ENCODE peak calls at places on chromosomes 13 and 19, in nine cellular contexts. One of them, this sample, is unnamed.

GRCh38 chr19:7900931-7901330 is 2.7 kb upstream of the MAP2K7 start:
- DNase-seq in Calu3: no peak
- DNase-seq in astrocyte of the spinal cord: no peak
- DNase-seq in NCI-H1048: no peak
- DNase-seq in transverse colon: no peak
- DNase-seq in cardiac fibroblast: no peak
- DNase-seq in breast epithelium: no peak
- DNase-seq in activated T-helper 2 cell treated with anti-CD3 and anti-CD28 coated beads, Interferon-gamma antibody, Interleukin-2, Interleukin-4, amounts not matched to agents 10 μg/mL and 5 μg/mL and 100 μg/mL, durations not matched to agents 14 hours and 24 hours and 36 hours: no peak
- DNase-seq in stimulated activated CD8-positive, alpha-beta memory T cell treated with anti-CD3 and anti-CD28 coated beads, Interleukin-15, amount 100 ng/mL, for 4 hours: no peak
- DNase-seq in this sample: no peak

GRCh38 chr19:38564981-38565685 is 52.6 kb downstream of the MAP4K1 start:
- DNase-seq in Calu3: peak
- DNase-seq in astrocyte of the spinal cord: no peak
- DNase-seq in NCI-H1048: no peak
- DNase-seq in transverse colon: no peak
- DNase-seq in cardiac fibroblast: no peak
- DNase-seq in breast epithelium: no peak
- DNase-seq in activated T-helper 2 cell treated with anti-CD3 and anti-CD28 coated beads, Interferon-gamma antibody, Interleukin-2, Interleukin-4, amounts not matched to agents 10 μg/mL and 5 μg/mL and 100 μg/mL, durations not matched to agents 14 hours and 24 hours and 36 hours: no peak
- DNase-seq in stimulated activated CD8-positive, alpha-beta memory T cell treated with anti-CD3 and anti-CD28 coated beads, Interleukin-15, amount 100 ng/mL, for 4 hours: no peak
- DNase-seq in this sample: no peak

GRCh38 chr19:277581-278165 is 13.5 kb downstream of the PLPP2 start:
- DNase-seq in Calu3: no peak
- DNase-seq in astrocyte of the spinal cord: peak
- DNase-seq in NCI-H1048: no peak
- DNase-seq in transverse colon: no peak
- DNase-seq in cardiac fibroblast: peak
- DNase-seq in breast epithelium: no peak
- DNase-seq in activated T-helper 2 cell treated with anti-CD3 and anti-CD28 coated beads, Interferon-gamma antibody, Interleukin-2, Interleukin-4, amounts not matched to agents 10 μg/mL and 5 μg/mL and 100 μg/mL, durations not matched to agents 14 hours and 24 hours and 36 hours: no peak
- DNase-seq in stimulated activated CD8-positive, alpha-beta memory T cell treated with anti-CD3 and anti-CD28 coated beads, Interleukin-15, amount 100 ng/mL, for 4 hours: no peak
- DNase-seq in this sample: no peak

GRCh38 chr13:25733696-25734435 is 317.9 kb downstream of the SHISA2 start:
- DNase-seq in Calu3: no peak
- DNase-seq in astrocyte of the spinal cord: no peak
- DNase-seq in NCI-H1048: no peak
- DNase-seq in transverse colon: no peak
- DNase-seq in cardiac fibroblast: no peak
- DNase-seq in breast epithelium: no peak
- DNase-seq in activated T-helper 2 cell treated with anti-CD3 and anti-CD28 coated beads, Interferon-gamma antibody, Interleukin-2, Interleukin-4, amounts not matched to agents 10 μg/mL and 5 μg/mL and 100 μg/mL, durations not matched to agents 14 hours and 24 hours and 36 hours: no peak
- DNase-seq in stimulated activated CD8-positive, alpha-beta memory T cell treated with anti-CD3 and anti-CD28 coated beads, Interleukin-15, amount 100 ng/mL, for 4 hours: no peak
- DNase-seq in this sample: no peak

GRCh38 chr19:49847731-49848696 is 2.9 kb upstream of the PTOV1 start:
- DNase-seq in Calu3: peak
- DNase-seq in astrocyte of the spinal cord: peak
- DNase-seq in NCI-H1048: no peak
- DNase-seq in transverse colon: no peak
- DNase-seq in cardiac fibroblast: peak
- DNase-seq in breast epithelium: no peak
- DNase-seq in activated T-helper 2 cell treated with anti-CD3 and anti-CD28 coated beads, Interferon-gamma antibody, Interleukin-2, Interleukin-4, amounts not matched to agents 10 μg/mL and 5 μg/mL and 100 μg/mL, durations not matched to agents 14 hours and 24 hours and 36 hours: no peak
- DNase-seq in stimulated activated CD8-positive, alpha-beta memory T cell treated with anti-CD3 and anti-CD28 coated beads, Interleukin-15, amount 100 ng/mL, for 4 hours: no peak
- DNase-seq in this sample: no peak

GRCh38 chr13:25380082-25380481 is 8.3 kb downstream of the ATP8A2 start:
- DNase-seq in Calu3: no peak
- DNase-seq in astrocyte of the spinal cord: no peak
- DNase-seq in NCI-H1048: no peak
- DNase-seq in transverse colon: no peak
- DNase-seq in cardiac fibroblast: no peak
- DNase-seq in breast epithelium: no peak
- DNase-seq in activated T-helper 2 cell treated with anti-CD3 and anti-CD28 coated beads, Interferon-gamma antibody, Interleukin-2, Interleukin-4, amounts not matched to agents 10 μg/mL and 5 μg/mL and 100 μg/mL, durations not matched to agents 14 hours and 24 hours and 36 hours: no peak
- DNase-seq in stimulated activated CD8-positive, alpha-beta memory T cell treated with anti-CD3 and anti-CD28 coated beads, Interleukin-15, amount 100 ng/mL, for 4 hours: no peak
- DNase-seq in this sample: no peak

GRCh38 chr13:46479691-46480090 is 73.3 kb upstream of the LRCH1 start:
- DNase-seq in Calu3: no peak
- DNase-seq in astrocyte of the spinal cord: no peak
- DNase-seq in NCI-H1048: no peak
- DNase-seq in transverse colon: no peak
- DNase-seq in cardiac fibroblast: no peak
- DNase-seq in breast epithelium: no peak
- DNase-seq in activated T-helper 2 cell treated with anti-CD3 and anti-CD28 coated beads, Interferon-gamma antibody, Interleukin-2, Interleukin-4, amounts not matched to agents 10 μg/mL and 5 μg/mL and 100 μg/mL, durations not matched to agents 14 hours and 24 hours and 36 hours: no peak
- DNase-seq in stimulated activated CD8-positive, alpha-beta memory T cell treated with anti-CD3 and anti-CD28 coated beads, Interleukin-15, amount 100 ng/mL, for 4 hours: no peak
- DNase-seq in this sample: no peak

GRCh38 chr19:15101479-15102082 is 5.6 kb upstream of the SYDE1 start:
- DNase-seq in Calu3: peak
- DNase-seq in astrocyte of the spinal cord: peak
- DNase-seq in NCI-H1048: no peak
- DNase-seq in transverse colon: peak
- DNase-seq in cardiac fibroblast: peak
- DNase-seq in breast epithelium: no peak
- DNase-seq in activated T-helper 2 cell treated with anti-CD3 and anti-CD28 coated beads, Interferon-gamma antibody, Interleukin-2, Interleukin-4, amounts not matched to agents 10 μg/mL and 5 μg/mL and 100 μg/mL, durations not matched to agents 14 hours and 24 hours and 36 hours: peak
- DNase-seq in stimulated activated CD8-positive, alpha-beta memory T cell treated with anti-CD3 and anti-CD28 coated beads, Interleukin-15, amount 100 ng/mL, for 4 hours: no peak
- DNase-seq in this sample: peak

GRCh38 chr19:11268783-11269267 is 6.5 kb upstream of the DOCK6 start:
- DNase-seq in Calu3: no peak
- DNase-seq in astrocyte of the spinal cord: peak
- DNase-seq in NCI-H1048: no peak
- DNase-seq in transverse colon: peak
- DNase-seq in cardiac fibroblast: peak
- DNase-seq in breast epithelium: no peak
- DNase-seq in activated T-helper 2 cell treated with anti-CD3 and anti-CD28 coated beads, Interferon-gamma antibody, Interleukin-2, Interleukin-4, amounts not matched to agents 10 μg/mL and 5 μg/mL and 100 μg/mL, durations not matched to agents 14 hours and 24 hours and 36 hours: no peak
- DNase-seq in stimulated activated CD8-positive, alpha-beta memory T cell treated with anti-CD3 and anti-CD28 coated beads, Interleukin-15, amount 100 ng/mL, for 4 hours: no peak
- DNase-seq in this sample: peak

GRCh38 chr19:51647318-51647717 is 693 bp upstream of the SIGLEC14 start:
- DNase-seq in Calu3: no peak
- DNase-seq in astrocyte of the spinal cord: no peak
- DNase-seq in NCI-H1048: no peak
- DNase-seq in transverse colon: no peak
- DNase-seq in cardiac fibroblast: no peak
- DNase-seq in breast epithelium: no peak
- DNase-seq in activated T-helper 2 cell treated with anti-CD3 and anti-CD28 coated beads, Interferon-gamma antibody, Interleukin-2, Interleukin-4, amounts not matched to agents 10 μg/mL and 5 μg/mL and 100 μg/mL, durations not matched to agents 14 hours and 24 hours and 36 hours: no peak
- DNase-seq in stimulated activated CD8-positive, alpha-beta memory T cell treated with anti-CD3 and anti-CD28 coated beads, Interleukin-15, amount 100 ng/mL, for 4 hours: no peak
- DNase-seq in this sample: no peak

GRCh38 chr19:46984077-46985010 is 35.3 kb upstream of the NPAS1 start:
- DNase-seq in Calu3: no peak
- DNase-seq in astrocyte of the spinal cord: no peak
- DNase-seq in NCI-H1048: no peak
- DNase-seq in transverse colon: no peak
- DNase-seq in cardiac fibroblast: peak
- DNase-seq in breast epithelium: no peak
- DNase-seq in activated T-helper 2 cell treated with anti-CD3 and anti-CD28 coated beads, Interferon-gamma antibody, Interleukin-2, Interleukin-4, amounts not matched to agents 10 μg/mL and 5 μg/mL and 100 μg/mL, durations not matched to agents 14 hours and 24 hours and 36 hours: no peak
- DNase-seq in stimulated activated CD8-positive, alpha-beta memory T cell treated with anti-CD3 and anti-CD28 coated beads, Interleukin-15, amount 100 ng/mL, for 4 hours: no peak
- DNase-seq in this sample: no peak

GRCh38 chr19:634975-635652 is 1.8 kb upstream of the POLRMT start:
- DNase-seq in Calu3: no peak
- DNase-seq in astrocyte of the spinal cord: no peak
- DNase-seq in NCI-H1048: no peak
- DNase-seq in transverse colon: no peak
- DNase-seq in cardiac fibroblast: no peak
- DNase-seq in breast epithelium: no peak
- DNase-seq in activated T-helper 2 cell treated with anti-CD3 and anti-CD28 coated beads, Interferon-gamma antibody, Interleukin-2, Interleukin-4, amounts not matched to agents 10 μg/mL and 5 μg/mL and 100 μg/mL, durations not matched to agents 14 hours and 24 hours and 36 hours: no peak
- DNase-seq in stimulated activated CD8-positive, alpha-beta memory T cell treated with anti-CD3 and anti-CD28 coated beads, Interleukin-15, amount 100 ng/mL, for 4 hours: no peak
- DNase-seq in this sample: no peak

GRCh38 chr19:41398042-41398403 is 405 bp downstream of the BCKDHA start:
- DNase-seq in Calu3: no peak
- DNase-seq in astrocyte of the spinal cord: no peak
- DNase-seq in NCI-H1048: no peak
- DNase-seq in transverse colon: no peak
- DNase-seq in cardiac fibroblast: no peak
- DNase-seq in breast epithelium: no peak
- DNase-seq in activated T-helper 2 cell treated with anti-CD3 and anti-CD28 coated beads, Interferon-gamma antibody, Interleukin-2, Interleukin-4, amounts not matched to agents 10 μg/mL and 5 μg/mL and 100 μg/mL, durations not matched to agents 14 hours and 24 hours and 36 hours: no peak
- DNase-seq in stimulated activated CD8-positive, alpha-beta memory T cell treated with anti-CD3 and anti-CD28 coated beads, Interleukin-15, amount 100 ng/mL, for 4 hours: no peak
- DNase-seq in this sample: no peak

GRCh38 chr13:46855664-46856063 is 41.2 kb downstream of the HTR2A start:
- DNase-seq in Calu3: no peak
- DNase-seq in astrocyte of the spinal cord: no peak
- DNase-seq in NCI-H1048: no peak
- DNase-seq in transverse colon: peak
- DNase-seq in cardiac fibroblast: no peak
- DNase-seq in breast epithelium: no peak
- DNase-seq in activated T-helper 2 cell treated with anti-CD3 and anti-CD28 coated beads, Interferon-gamma antibody, Interleukin-2, Interleukin-4, amounts not matched to agents 10 μg/mL and 5 μg/mL and 100 μg/mL, durations not matched to agents 14 hours and 24 hours and 36 hours: no peak
- DNase-seq in stimulated activated CD8-positive, alpha-beta memory T cell treated with anti-CD3 and anti-CD28 coated beads, Interleukin-15, amount 100 ng/mL, for 4 hours: no peak
- DNase-seq in this sample: no peak

GRCh38 chr13:79320433-79320832 is 85.6 kb downstream of the RBM26 start:
- DNase-seq in Calu3: no peak
- DNase-seq in astrocyte of the spinal cord: no peak
- DNase-seq in NCI-H1048: no peak
- DNase-seq in transverse colon: no peak
- DNase-seq in cardiac fibroblast: no peak
- DNase-seq in breast epithelium: no peak
- DNase-seq in activated T-helper 2 cell treated with anti-CD3 and anti-CD28 coated beads, Interferon-gamma antibody, Interleukin-2, Interleukin-4, amounts not matched to agents 10 μg/mL and 5 μg/mL and 100 μg/mL, durations not matched to agents 14 hours and 24 hours and 36 hours: no peak
- DNase-seq in stimulated activated CD8-positive, alpha-beta memory T cell treated with anti-CD3 and anti-CD28 coated beads, Interleukin-15, amount 100 ng/mL, for 4 hours: no peak
- DNase-seq in this sample: no peak

GRCh38 chr13:94325660-94326059 is 153.8 kb downstream of the DCT start:
- DNase-seq in Calu3: no peak
- DNase-seq in astrocyte of the spinal cord: no peak
- DNase-seq in NCI-H1048: no peak
- DNase-seq in transverse colon: no peak
- DNase-seq in cardiac fibroblast: no peak
- DNase-seq in breast epithelium: no peak
- DNase-seq in activated T-helper 2 cell treated with anti-CD3 and anti-CD28 coated beads, Interferon-gamma antibody, Interleukin-2, Interleukin-4, amounts not matched to agents 10 μg/mL and 5 μg/mL and 100 μg/mL, durations not matched to agents 14 hours and 24 hours and 36 hours: no peak
- DNase-seq in stimulated activated CD8-positive, alpha-beta memory T cell treated with anti-CD3 and anti-CD28 coated beads, Interleukin-15, amount 100 ng/mL, for 4 hours: no peak
- DNase-seq in this sample: no peak

GRCh38 chr13:91946498-91947070 is 548.2 kb downstream of the GPC5 start:
- DNase-seq in Calu3: no peak
- DNase-seq in astrocyte of the spinal cord: peak
- DNase-seq in NCI-H1048: no peak
- DNase-seq in transverse colon: no peak
- DNase-seq in cardiac fibroblast: peak
- DNase-seq in breast epithelium: no peak
- DNase-seq in activated T-helper 2 cell treated with anti-CD3 and anti-CD28 coated beads, Interferon-gamma antibody, Interleukin-2, Interleukin-4, amounts not matched to agents 10 μg/mL and 5 μg/mL and 100 μg/mL, durations not matched to agents 14 hours and 24 hours and 36 hours: no peak
- DNase-seq in stimulated activated CD8-positive, alpha-beta memory T cell treated with anti-CD3 and anti-CD28 coated beads, Interleukin-15, amount 100 ng/mL, for 4 hours: no peak
- DNase-seq in this sample: no peak

GRCh38 chr19:7507884-7508283 is 8.0 kb upstream of the ZNF358 start:
- DNase-seq in Calu3: peak
- DNase-seq in astrocyte of the spinal cord: peak
- DNase-seq in NCI-H1048: no peak
- DNase-seq in transverse colon: peak
- DNase-seq in cardiac fibroblast: peak
- DNase-seq in breast epithelium: no peak
- DNase-seq in activated T-helper 2 cell treated with anti-CD3 and anti-CD28 coated beads, Interferon-gamma antibody, Interleukin-2, Interleukin-4, amounts not matched to agents 10 μg/mL and 5 μg/mL and 100 μg/mL, durations not matched to agents 14 hours and 24 hours and 36 hours: no peak
- DNase-seq in stimulated activated CD8-positive, alpha-beta memory T cell treated with anti-CD3 and anti-CD28 coated beads, Interleukin-15, amount 100 ng/mL, for 4 hours: no peak
- DNase-seq in this sample: peak

GRCh38 chr19:55678121-55678671 is 3.2 kb downstream of the EPN1 start:
- DNase-seq in Calu3: no peak
- DNase-seq in astrocyte of the spinal cord: no peak
- DNase-seq in NCI-H1048: no peak
- DNase-seq in transverse colon: peak
- DNase-seq in cardiac fibroblast: no peak
- DNase-seq in breast epithelium: no peak
- DNase-seq in activated T-helper 2 cell treated with anti-CD3 and anti-CD28 coated beads, Interferon-gamma antibody, Interleukin-2, Interleukin-4, amounts not matched to agents 10 μg/mL and 5 μg/mL and 100 μg/mL, durations not matched to agents 14 hours and 24 hours and 36 hours: no peak
- DNase-seq in stimulated activated CD8-positive, alpha-beta memory T cell treated with anti-CD3 and anti-CD28 coated beads, Interleukin-15, amount 100 ng/mL, for 4 hours: no peak
- DNase-seq in this sample: no peak

GRCh38 chr13:105334211-105334610 is 1201.3 kb downstream of the EFNB2 start:
- DNase-seq in Calu3: no peak
- DNase-seq in astrocyte of the spinal cord: peak
- DNase-seq in NCI-H1048: no peak
- DNase-seq in transverse colon: no peak
- DNase-seq in cardiac fibroblast: peak
- DNase-seq in breast epithelium: no peak
- DNase-seq in activated T-helper 2 cell treated with anti-CD3 and anti-CD28 coated beads, Interferon-gamma antibody, Interleukin-2, Interleukin-4, amounts not matched to agents 10 μg/mL and 5 μg/mL and 100 μg/mL, durations not matched to agents 14 hours and 24 hours and 36 hours: no peak
- DNase-seq in stimulated activated CD8-positive, alpha-beta memory T cell treated with anti-CD3 and anti-CD28 coated beads, Interleukin-15, amount 100 ng/mL, for 4 hours: no peak
- DNase-seq in this sample: no peak

GRCh38 chr19:48565090-48565489 is 13.1 kb downstream of the SULT2B1 start:
- DNase-seq in Calu3: peak
- DNase-seq in astrocyte of the spinal cord: no peak
- DNase-seq in NCI-H1048: no peak
- DNase-seq in transverse colon: no peak
- DNase-seq in cardiac fibroblast: peak
- DNase-seq in breast epithelium: no peak
- DNase-seq in activated T-helper 2 cell treated with anti-CD3 and anti-CD28 coated beads, Interferon-gamma antibody, Interleukin-2, Interleukin-4, amounts not matched to agents 10 μg/mL and 5 μg/mL and 100 μg/mL, durations not matched to agents 14 hours and 24 hours and 36 hours: no peak
- DNase-seq in stimulated activated CD8-positive, alpha-beta memory T cell treated with anti-CD3 and anti-CD28 coated beads, Interleukin-15, amount 100 ng/mL, for 4 hours: no peak
- DNase-seq in this sample: no peak

GRCh38 chr13:25046985-25047660 is 48.8 kb upstream of the PABPC3 start:
- DNase-seq in Calu3: no peak
- DNase-seq in astrocyte of the spinal cord: peak
- DNase-seq in NCI-H1048: no peak
- DNase-seq in transverse colon: no peak
- DNase-seq in cardiac fibroblast: peak
- DNase-seq in breast epithelium: no peak
- DNase-seq in activated T-helper 2 cell treated with anti-CD3 and anti-CD28 coated beads, Interferon-gamma antibody, Interleukin-2, Interleukin-4, amounts not matched to agents 10 μg/mL and 5 μg/mL and 100 μg/mL, durations not matched to agents 14 hours and 24 hours and 36 hours: no peak
- DNase-seq in stimulated activated CD8-positive, alpha-beta memory T cell treated with anti-CD3 and anti-CD28 coated beads, Interleukin-15, amount 100 ng/mL, for 4 hours: no peak
- DNase-seq in this sample: no peak

GRCh38 chr19:7550987-7551761 is 15.7 kb downstream of the PNPLA6 start:
- DNase-seq in Calu3: no peak
- DNase-seq in astrocyte of the spinal cord: peak
- DNase-seq in NCI-H1048: peak
- DNase-seq in transverse colon: peak
- DNase-seq in cardiac fibroblast: peak
- DNase-seq in breast epithelium: no peak
- DNase-seq in activated T-helper 2 cell treated with anti-CD3 and anti-CD28 coated beads, Interferon-gamma antibody, Interleukin-2, Interleukin-4, amounts not matched to agents 10 μg/mL and 5 μg/mL and 100 μg/mL, durations not matched to agents 14 hours and 24 hours and 36 hours: no peak
- DNase-seq in stimulated activated CD8-positive, alpha-beta memory T cell treated with anti-CD3 and anti-CD28 coated beads, Interleukin-15, amount 100 ng/mL, for 4 hours: no peak
- DNase-seq in this sample: peak

GRCh38 chr13:112603641-112604220 is 15.8 kb upstream of the TUBGCP3 start:
- DNase-seq in Calu3: no peak
- DNase-seq in astrocyte of the spinal cord: peak
- DNase-seq in NCI-H1048: no peak
- DNase-seq in transverse colon: no peak
- DNase-seq in cardiac fibroblast: peak
- DNase-seq in breast epithelium: no peak
- DNase-seq in activated T-helper 2 cell treated with anti-CD3 and anti-CD28 coated beads, Interferon-gamma antibody, Interleukin-2, Interleukin-4, amounts not matched to agents 10 μg/mL and 5 μg/mL and 100 μg/mL, durations not matched to agents 14 hours and 24 hours and 36 hours: no peak
- DNase-seq in stimulated activated CD8-positive, alpha-beta memory T cell treated with anti-CD3 and anti-CD28 coated beads, Interleukin-15, amount 100 ng/mL, for 4 hours: no peak
- DNase-seq in this sample: no peak

GRCh38 chr13:51818276-51818675 is 14.3 kb upstream of the DHRS12 start:
- DNase-seq in Calu3: no peak
- DNase-seq in astrocyte of the spinal cord: no peak
- DNase-seq in NCI-H1048: no peak
- DNase-seq in transverse colon: no peak
- DNase-seq in cardiac fibroblast: no peak
- DNase-seq in breast epithelium: no peak
- DNase-seq in activated T-helper 2 cell treated with anti-CD3 and anti-CD28 coated beads, Interferon-gamma antibody, Interleukin-2, Interleukin-4, amounts not matched to agents 10 μg/mL and 5 μg/mL and 100 μg/mL, durations not matched to agents 14 hours and 24 hours and 36 hours: no peak
- DNase-seq in stimulated activated CD8-positive, alpha-beta memory T cell treated with anti-CD3 and anti-CD28 coated beads, Interleukin-15, amount 100 ng/mL, for 4 hours: no peak
- DNase-seq in this sample: no peak

GRCh38 chr19:38024991-38025716 is 118.1 kb downstream of the SIPA1L3 start:
- DNase-seq in Calu3: no peak
- DNase-seq in astrocyte of the spinal cord: no peak
- DNase-seq in NCI-H1048: no peak
- DNase-seq in transverse colon: no peak
- DNase-seq in cardiac fibroblast: no peak
- DNase-seq in breast epithelium: no peak
- DNase-seq in activated T-helper 2 cell treated with anti-CD3 and anti-CD28 coated beads, Interferon-gamma antibody, Interleukin-2, Interleukin-4, amounts not matched to agents 10 μg/mL and 5 μg/mL and 100 μg/mL, durations not matched to agents 14 hours and 24 hours and 36 hours: no peak
- DNase-seq in stimulated activated CD8-positive, alpha-beta memory T cell treated with anti-CD3 and anti-CD28 coated beads, Interleukin-15, amount 100 ng/mL, for 4 hours: no peak
- DNase-seq in this sample: peak

GRCh38 chr19:29533578-29534544 is 8.1 kb downstream of the VSTM2B start:
- DNase-seq in Calu3: no peak
- DNase-seq in astrocyte of the spinal cord: no peak
- DNase-seq in NCI-H1048: no peak
- DNase-seq in transverse colon: no peak
- DNase-seq in cardiac fibroblast: no peak
- DNase-seq in breast epithelium: no peak
- DNase-seq in activated T-helper 2 cell treated with anti-CD3 and anti-CD28 coated beads, Interferon-gamma antibody, Interleukin-2, Interleukin-4, amounts not matched to agents 10 μg/mL and 5 μg/mL and 100 μg/mL, durations not matched to agents 14 hours and 24 hours and 36 hours: no peak
- DNase-seq in stimulated activated CD8-positive, alpha-beta memory T cell treated with anti-CD3 and anti-CD28 coated beads, Interleukin-15, amount 100 ng/mL, for 4 hours: no peak
- DNase-seq in this sample: no peak

GRCh38 chr19:17719730-17720486 is 628 bp downstream of the MAP1S start:
- DNase-seq in Calu3: peak
- DNase-seq in astrocyte of the spinal cord: no peak
- DNase-seq in NCI-H1048: no peak
- DNase-seq in transverse colon: peak
- DNase-seq in cardiac fibroblast: no peak
- DNase-seq in breast epithelium: peak
- DNase-seq in activated T-helper 2 cell treated with anti-CD3 and anti-CD28 coated beads, Interferon-gamma antibody, Interleukin-2, Interleukin-4, amounts not matched to agents 10 μg/mL and 5 μg/mL and 100 μg/mL, durations not matched to agents 14 hours and 24 hours and 36 hours: no peak
- DNase-seq in stimulated activated CD8-positive, alpha-beta memory T cell treated with anti-CD3 and anti-CD28 coated beads, Interleukin-15, amount 100 ng/mL, for 4 hours: peak
- DNase-seq in this sample: peak

GRCh38 chr13:59531571-59532091 is 632.1 kb downstream of the DIAPH3 start:
- DNase-seq in Calu3: peak
- DNase-seq in astrocyte of the spinal cord: peak
- DNase-seq in NCI-H1048: no peak
- DNase-seq in transverse colon: peak
- DNase-seq in cardiac fibroblast: peak
- DNase-seq in breast epithelium: peak
- DNase-seq in activated T-helper 2 cell treated with anti-CD3 and anti-CD28 coated beads, Interferon-gamma antibody, Interleukin-2, Interleukin-4, amounts not matched to agents 10 μg/mL and 5 μg/mL and 100 μg/mL, durations not matched to agents 14 hours and 24 hours and 36 hours: no peak
- DNase-seq in stimulated activated CD8-positive, alpha-beta memory T cell treated with anti-CD3 and anti-CD28 coated beads, Interleukin-15, amount 100 ng/mL, for 4 hours: no peak
- DNase-seq in this sample: peak

GRCh38 chr13:73216381-73216831 is 157.6 kb downstream of the KLF5 start:
- DNase-seq in Calu3: no peak
- DNase-seq in astrocyte of the spinal cord: no peak
- DNase-seq in NCI-H1048: no peak
- DNase-seq in transverse colon: no peak
- DNase-seq in cardiac fibroblast: no peak
- DNase-seq in breast epithelium: no peak
- DNase-seq in activated T-helper 2 cell treated with anti-CD3 and anti-CD28 coated beads, Interferon-gamma antibody, Interleukin-2, Interleukin-4, amounts not matched to agents 10 μg/mL and 5 μg/mL and 100 μg/mL, durations not matched to agents 14 hours and 24 hours and 36 hours: no peak
- DNase-seq in stimulated activated CD8-positive, alpha-beta memory T cell treated with anti-CD3 and anti-CD28 coated beads, Interleukin-15, amount 100 ng/mL, for 4 hours: no peak
- DNase-seq in this sample: no peak

GRCh38 chr13:39419866-39420265 is 183.1 kb downstream of the LHFPL6 start:
- DNase-seq in Calu3: no peak
- DNase-seq in astrocyte of the spinal cord: no peak
- DNase-seq in NCI-H1048: no peak
- DNase-seq in transverse colon: no peak
- DNase-seq in cardiac fibroblast: no peak
- DNase-seq in breast epithelium: no peak
- DNase-seq in activated T-helper 2 cell treated with anti-CD3 and anti-CD28 coated beads, Interferon-gamma antibody, Interleukin-2, Interleukin-4, amounts not matched to agents 10 μg/mL and 5 μg/mL and 100 μg/mL, durations not matched to agents 14 hours and 24 hours and 36 hours: no peak
- DNase-seq in stimulated activated CD8-positive, alpha-beta memory T cell treated with anti-CD3 and anti-CD28 coated beads, Interleukin-15, amount 100 ng/mL, for 4 hours: no peak
- DNase-seq in this sample: no peak

This sample was measured in colonic mucosa.